ENCODE peak calls at places on chromosomes 11 and 22, in six cellular contexts. W is heart left ventricle, V is stomach, B is sigmoid colon, O is right lobe of liver, R is esophagus squamous epithelium. I is an unnamed sample.

GRCh38 chr22:36374603-36375024 is 13.2 kb downstream of the MYH9 start:
- DNase-seq in W (no peak), V (peak), B (no peak), O (no peak), R (no peak), I (no peak)

GRCh38 chr11:57464343-57465181 is 4.2 kb downstream of the RTN4RL2 start:
- DNase-seq in W (no peak), V (no peak), B (no peak), O (no peak), R (no peak), I (no peak)

GRCh38 chr11:64385953-64386704 is 27.2 kb downstream of the RPS6KA4 start:
- DNase-seq in W (no peak), V (no peak), B (no peak), O (no peak), R (no peak), I (no peak)

GRCh38 chr22:42902875-42903510 is 45.9 kb upstream of the ARFGAP3 start:
- DNase-seq in W (no peak), V (no peak), B (peak), O (no peak), R (no peak), I (no peak)

GRCh38 chr11:68328374-68329091 is 16.1 kb downstream of the LRP5 start:
- DNase-seq in W (peak), V (peak), B (peak), O (peak), R (no peak), I (no peak)

GRCh38 chr11:119084663-119085522 is at the start of gene HMBS:
- DNase-seq in W (peak), V (peak), B (peak), O (peak), R (peak), I (peak)

GRCh38 chr11:2206291-2206690 is 34.7 kb upstream of the TH start:
- DNase-seq in W (peak), V (peak), B (peak), O (no peak), R (no peak), I (no peak)

GRCh38 chr11:108727665-108728064 is 62.8 kb downstream of the DDX10 start:
- DNase-seq in W (no peak), V (no peak), B (no peak), O (no peak), R (no peak), I (no peak)

GRCh38 chr11:127993788-127994187 is 593.6 kb downstream of the ETS1 start:
- DNase-seq in W (no peak), V (no peak), B (no peak), O (no peak), R (no peak), I (no peak)

DNA sequence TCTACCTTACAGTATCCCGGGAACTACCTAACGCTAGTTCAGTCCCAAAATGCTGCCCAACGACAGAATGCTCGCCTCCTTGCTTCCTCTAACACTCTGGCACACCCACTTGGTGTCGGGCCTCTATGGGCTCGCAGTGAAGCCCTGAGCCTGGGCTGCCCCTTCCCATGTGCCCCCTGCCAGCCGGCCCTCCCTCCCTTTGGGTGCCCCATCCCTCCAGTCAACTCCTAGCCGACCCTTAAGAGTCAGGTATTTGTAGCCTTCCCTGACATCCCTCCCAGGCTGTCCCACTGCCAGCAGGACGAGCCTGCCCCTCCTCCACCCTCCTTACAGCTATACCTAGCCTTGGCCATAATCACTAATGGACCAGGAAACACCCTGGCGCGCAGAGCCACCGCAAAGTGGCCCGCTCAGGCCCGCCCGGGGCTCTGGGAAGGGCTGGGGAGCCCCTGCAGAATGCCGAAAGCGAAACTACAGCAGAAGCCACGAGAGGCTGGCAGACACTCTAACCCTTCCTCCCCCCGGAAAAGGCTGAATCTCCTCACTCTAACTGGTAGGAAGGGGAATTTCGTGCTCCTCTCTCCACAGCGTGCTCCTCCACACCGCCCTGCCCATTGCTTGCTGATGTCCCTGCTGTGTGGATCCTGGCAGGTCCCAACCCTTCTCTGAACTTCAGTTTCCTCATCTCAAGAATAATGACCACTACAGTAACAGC is 8.2 kb downstream of the CBX7 start:
- DNase-seq in W (no peak), V (peak), B (peak), O (peak), R (no peak), I (no peak)
- H3K4me3 ChIP-seq in W (peak), V (peak), B (peak), O (peak), R (peak), I (peak)

GRCh38 chr22:41904450-41905410 is 10.1 kb downstream of the SHISA8 start:
- DNase-seq in W (no peak), V (no peak), B (no peak), O (no peak), R (no peak), I (no peak)

GRCh38 chr22:41902016-41902415 is 12.9 kb downstream of the SHISA8 start:
- DNase-seq in W (no peak), V (no peak), B (no peak), O (no peak), R (no peak), I (no peak)

GRCh38 chr22:41900652-41901312 is 14.1 kb downstream of the SHISA8 start:
- DNase-seq in W (no peak), V (no peak), B (no peak), O (no peak), R (no peak), I (no peak)

GRCh38 chr22:41905411-41906202 is 9.3 kb downstream of the SHISA8 start:
- DNase-seq in W (no peak), V (no peak), B (no peak), O (no peak), R (no peak), I (no peak)

DNA sequence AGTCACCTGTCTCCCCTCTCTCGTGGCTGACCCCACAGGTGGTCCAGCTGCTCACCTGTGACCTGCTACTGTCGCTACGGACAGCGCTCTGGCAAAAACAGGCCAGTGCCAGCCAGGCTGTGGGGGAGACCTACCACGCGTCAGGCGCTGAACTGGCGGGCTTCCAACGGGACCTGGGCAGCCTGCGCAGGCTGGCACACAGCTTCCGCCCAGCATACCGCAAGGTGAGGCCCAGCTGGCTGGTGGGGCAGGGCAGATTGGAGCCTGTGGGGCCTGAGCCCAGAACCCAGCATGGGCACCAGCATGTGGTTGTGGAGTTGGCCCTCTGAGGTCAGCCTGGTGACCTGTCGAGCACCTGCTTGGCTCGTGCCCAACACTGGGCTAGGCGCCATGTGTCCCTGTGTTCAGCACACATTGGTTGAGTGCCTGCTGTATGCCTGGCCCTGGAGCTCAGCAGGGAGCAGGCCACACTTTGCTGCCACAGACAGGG is 11.9 kb downstream of the SHISA8 start:
- DNase-seq in W (peak), V (peak), B (no peak), O (peak), R (no peak), I (no peak)
- TF ChIP-seq POLR2A in W (no peak), V (no peak), B (no peak), O (no peak), R (no peak), I (no peak)

GRCh38 chr22:45302751-45303150 is 7.0 kb upstream of the FAM118A start:
- DNase-seq in W (no peak), V (no peak), B (no peak), O (no peak), R (no peak), I (no peak)
- H3K27ac ChIP-seq in W (no peak), V (no peak), B (no peak), O (no peak), R (no peak), I (no peak)

DNA sequence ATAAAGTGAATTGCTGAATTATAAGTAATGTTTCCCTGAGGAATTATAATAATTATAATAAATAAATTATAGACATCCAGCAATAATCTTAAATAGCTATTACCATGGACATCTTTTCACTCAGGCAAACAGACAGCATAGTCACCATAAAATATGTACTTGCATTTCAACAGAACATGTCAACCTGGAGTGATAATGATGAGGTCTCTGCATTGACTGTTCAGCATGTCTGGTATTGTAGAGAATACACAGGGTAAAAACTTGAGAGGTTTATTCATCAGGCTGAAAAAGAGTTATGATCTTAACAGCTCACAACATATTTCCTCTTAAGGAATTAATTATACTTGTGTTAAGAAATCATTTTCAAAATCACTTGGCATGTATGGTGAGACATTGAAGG is 41.1 kb upstream of the TYR start:
- DNase-seq in W (no peak), V (no peak), B (no peak), O (no peak), R (no peak), I (no peak)
- H3K4me3 ChIP-seq in W (no peak), V (no peak), B (no peak), O (no peak), R (no peak), I (no peak)

GRCh38 chr11:46375392-46376101 is 5.9 kb upstream of the MDK start:
- DNase-seq in W (no peak), V (no peak), B (no peak), O (peak), R (no peak), I (no peak)
- TF ChIP-seq POLR2A in W (no peak), V (no peak), B (no peak), O (no peak), R (no peak), I (no peak)

GRCh38 chr11:76266269-76266668 is 60.0 kb upstream of the WNT11 start:
- DNase-seq in W (no peak), V (no peak), B (peak), O (no peak), R (no peak), I (peak)

GRCh38 chr11:76266701-76267100 is 60.4 kb upstream of the WNT11 start:
- DNase-seq in W (no peak), V (no peak), B (no peak), O (no peak), R (no peak), I (no peak)

GRCh38 chr11:76263657-76264056 is 57.4 kb upstream of the WNT11 start:
- DNase-seq in W (peak), V (no peak), B (no peak), O (no peak), R (no peak), I (no peak)

GRCh38 chr11:76267563-76267962 is 61.3 kb upstream of the WNT11 start:
- DNase-seq in W (no peak), V (no peak), B (no peak), O (no peak), R (no peak), I (no peak)

GRCh38 chr11:76265771-76266241 is 59.5 kb upstream of the WNT11 start:
- DNase-seq in W (peak), V (no peak), B (no peak), O (no peak), R (no peak), I (peak)
- H3K27ac ChIP-seq in W (no peak), V (peak), B (no peak), O (no peak), R (no peak), I (no peak)